ENCODE peak calls at places on chromosome 22, in six cellular contexts. C is MCF 10A, V is progenitor cell of endocrine pancreas, G is choroid plexus epithelial cell, U is fibroblast of mammary gland, P is GM10248. M is an unnamed sample.

GRCh38 chr22:33747029-33747428 is 173.2 kb downstream of the LARGE1 start:
- DNase-seq in C (no peak), V (no peak), G (no peak), U (no peak), P (no peak), M (no peak)

GRCh38 chr22:44931077-44931540 is 78.7 kb downstream of the PHF21B start:
- DNase-seq in C (no peak), V (no peak), G (peak; percentile 14), U (peak; percentile 0), P (no peak), M (peak; percentile 27)

GRCh38 chr22:50399751-50400331 is 56.7 kb downstream of the PPP6R2 start:
- DNase-seq in C (peak; percentile 23), V (no peak), G (peak; percentile 40), U (peak; percentile 31), P (peak; percentile 56), M (peak; percentile 14)

GRCh38 chr22:24521791-24522245 is 26.7 kb downstream of the UPB1 start:
- DNase-seq in C (peak; percentile 79), V (peak; percentile 48), G (peak; percentile 84), U (peak; percentile 51), P (peak; percentile 73), M (peak; percentile 77)

GRCh38 chr22:45537734-45538181 is 35.1 kb downstream of the FBLN1 start:
- DNase-seq in C (peak; percentile 97), V (no peak), G (peak; percentile 97), U (peak; percentile 84), P (no peak), M (peak; percentile 80)

GRCh38 chr22:50516891-50517290 is 8.5 kb downstream of the SCO2 start:
- DNase-seq in C (no peak), V (no peak), G (no peak), U (no peak), P (no peak), M (no peak)

GRCh38 chr22:46052331-46052771 is 75.4 kb upstream of the WNT7B start:
- DNase-seq in C (no peak), V (no peak), G (peak; percentile 36), U (no peak), P (no peak), M (peak; percentile 14)

GRCh38 chr22:23192133-23192532 is 11.8 kb downstream of the BCR start:
- DNase-seq in C (no peak), V (no peak), G (no peak), U (no peak), P (no peak), M (no peak)

GRCh38 chr22:49334589-49334873 is 493.1 kb downstream of the BRD1 start:
- DNase-seq in C (no peak), V (no peak), G (no peak), U (no peak), P (peak; percentile 10), M (no peak)

GRCh38 chr22:17773606-17774205 is 563 bp downstream of the BID start:
- DNase-seq in C (peak; percentile 47), V (peak; percentile 65), G (peak; percentile 43), U (peak; percentile 20), P (peak; percentile 68), M (peak; percentile 24)

GRCh38 chr22:22164541-22165272 is 79.9 kb upstream of the VPREB1 start:
- DNase-seq in C (no peak), V (no peak), G (no peak), U (no peak), P (no peak), M (no peak)

GRCh38 chr22:43967069-43967468 is 11.8 kb downstream of the SAMM50 start:
- DNase-seq in C (no peak), V (no peak), G (no peak), U (no peak), P (no peak), M (no peak)

GRCh38 chr22:24067587-24068376 is 56.7 kb downstream of the CABIN1 start:
- DNase-seq in C (peak; percentile 19), V (no peak), G (no peak), U (no peak), P (no peak), M (no peak)

GRCh38 chr22:27911329-27911728 is 7.7 kb downstream of the PITPNB start:
- DNase-seq in C (no peak), V (no peak), G (no peak), U (no peak), P (no peak), M (peak; percentile 40)

GRCh38 chr22:35656284-35656752 is 8.1 kb downstream of the APOL6 start:
- DNase-seq in C (no peak), V (no peak), G (peak; percentile 35), U (no peak), P (no peak), M (peak; percentile 30)

GRCh38 chr22:24813861-24814770 is 8.1 kb downstream of the SGSM1 start:
- DNase-seq in C (no peak), V (no peak), G (no peak), U (no peak), P (no peak), M (no peak)

GRCh38 chr22:32986773-32987050 is 71.5 kb downstream of the SYN3 start:
- DNase-seq in C (no peak), V (no peak), G (no peak), U (no peak), P (no peak), M (no peak)

GRCh38 chr22:24529898-24530297 is 25.0 kb downstream of the GUCD1 start:
- DNase-seq in C (no peak), V (no peak), G (no peak), U (no peak), P (no peak), M (no peak)

GRCh38 chr22:38230108-38230825 is 28.5 kb downstream of the MAFF start:
- DNase-seq in C (peak; percentile 85), V (no peak), G (peak; percentile 50), U (peak; percentile 47), P (peak; percentile 74), M (peak; percentile 77)

GRCh38 chr22:19612866-19613572 is 88.8 kb upstream of the CLDN5 start:
- DNase-seq in C (no peak), V (no peak), G (no peak), U (no peak), P (peak; percentile 45), M (no peak)
- TF ChIP-seq CTCF in C (no peak), V (no peak), G (no peak), U (no peak), P (no peak), M (no peak)

GRCh38 chr22:30556388-30556787 is 9.8 kb upstream of the SEC14L6 start:
- DNase-seq in C (no peak), V (no peak), G (no peak), U (no peak), P (no peak), M (no peak)
- TF ChIP-seq CTCF in C (no peak), V (no peak), G (peak; percentile 16), U (no peak), P (no peak), M (no peak)

GRCh38 chr22:20128902-20129746 is 2.5 kb upstream of the ZDHHC8 start:
- DNase-seq in C (peak; percentile 35), V (no peak), G (peak; percentile 60), U (peak; percentile 53), P (no peak), M (peak; percentile 42)
- TF ChIP-seq CTCF in C (no peak), V (no peak), G (peak; percentile 68), U (peak; percentile 48), P (peak; percentile 43), M (peak; percentile 53)

DNA sequence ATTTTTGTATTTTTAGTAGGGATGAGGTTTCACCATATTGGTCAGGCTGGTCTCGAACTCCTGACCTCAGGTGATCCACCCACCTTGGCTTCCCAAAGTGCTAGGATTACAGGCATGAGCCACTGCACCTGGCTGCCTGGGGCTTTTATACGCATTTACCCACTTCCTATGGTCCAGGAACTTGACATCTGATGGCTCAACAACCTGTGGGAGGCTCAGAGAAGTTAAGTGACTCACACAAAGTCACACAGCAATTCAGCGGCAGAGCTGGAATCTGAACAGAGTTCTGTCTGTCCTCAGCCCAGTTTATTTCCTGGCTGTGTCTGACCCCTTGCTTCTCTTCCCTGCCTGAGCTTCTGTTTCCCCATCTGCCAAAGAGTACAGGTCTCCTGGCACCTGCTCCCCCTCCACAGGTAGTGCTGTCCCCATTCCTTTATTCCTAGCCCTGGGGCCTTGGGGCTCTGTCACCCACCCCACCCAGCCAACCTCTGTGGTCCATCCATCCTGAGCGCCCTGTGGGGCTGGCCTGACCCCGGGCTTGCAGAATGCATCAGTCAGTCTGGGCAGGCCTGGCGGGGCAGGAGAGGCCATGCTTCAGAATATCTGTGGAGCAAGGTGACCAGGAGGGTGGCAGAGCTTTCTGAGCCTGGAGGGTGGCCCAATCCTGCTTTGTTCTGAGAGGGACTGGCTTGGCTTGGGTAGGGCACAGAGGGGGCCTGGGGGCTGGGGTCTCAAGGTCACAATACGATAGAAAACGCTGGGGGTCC is 50.6 kb downstream of the CACNA1I start:
- DNase-seq in C (no peak), V (no peak), G (no peak), U (no peak), P (no peak), M (no peak)
- TF ChIP-seq CTCF in C (no peak), V (no peak), G (no peak), U (no peak), P (no peak), M (no peak)

GRCh38 chr22:42280140-42280539 is 9.7 kb upstream of the TCF20 start:
- DNase-seq in C (no peak), V (no peak), G (no peak), U (no peak), P (no peak), M (no peak)
- TF ChIP-seq CTCF in C (no peak), V (no peak), G (no peak), U (no peak), P (no peak), M (no peak)

M was measured in cardiac fibroblast.